ENCODE peak calls at places on chromosome 15, in four cellular contexts. One of them, this sample, is unnamed.

GRCh38 chr15:90337256-90337655 is 14.8 kb upstream of the ZNF774 start:
- DNase-seq in T-helper 2 cell: no peak
- DNase-seq in anterior cingulate cortex: no peak
- DNase-seq in NCI-H1092: no peak
- DNase-seq in this sample: no peak

GRCh38 chr15:98804057-98804380 is 155.7 kb downstream of the IGF1R start:
- DNase-seq in NCI-H1092: no peak
- DNase-seq in T-helper 2 cell: no peak
- DNase-seq in anterior cingulate cortex: no peak
- DNase-seq in this sample: no peak

GRCh38 chr15:25710184-25710583 is 152.9 kb downstream of the ATP10A start:
- DNase-seq in anterior cingulate cortex: no peak
- DNase-seq in T-helper 2 cell: no peak
- DNase-seq in NCI-H1092: no peak
- DNase-seq in this sample: peak; percentile 66

GRCh38 chr15:94324835-94325767 is 93.7 kb downstream of the MCTP2 start:
- DNase-seq in anterior cingulate cortex: no peak
- DNase-seq in T-helper 2 cell: no peak
- DNase-seq in NCI-H1092: no peak
- DNase-seq in this sample: no peak

GRCh38 chr15:42097018-42097417 is 2.7 kb upstream of the PLA2G4D start:
- DNase-seq in NCI-H1092: no peak
- DNase-seq in T-helper 2 cell: no peak
- DNase-seq in anterior cingulate cortex: no peak
- DNase-seq in this sample: no peak

GRCh38 chr15:85690546-85691226 is 104.0 kb downstream of the KLHL25 start:
- DNase-seq in anterior cingulate cortex: no peak
- DNase-seq in NCI-H1092: no peak
- DNase-seq in T-helper 2 cell: no peak
- DNase-seq in this sample: no peak

GRCh38 chr15:88610756-88611231 is 10.3 kb upstream of the AEN start:
- DNase-seq in anterior cingulate cortex: peak; percentile 12
- DNase-seq in NCI-H1092: no peak
- DNase-seq in T-helper 2 cell: no peak
- DNase-seq in this sample: no peak

GRCh38 chr15:45377630-45378148 is 655 bp downstream of the GATM start:
- DNase-seq in anterior cingulate cortex: no peak
- DNase-seq in T-helper 2 cell: no peak
- DNase-seq in NCI-H1092: no peak
- DNase-seq in this sample: peak; percentile 9

GRCh38 chr15:42494998-42495360 is 455 bp upstream of the SNAP23 start:
- DNase-seq in anterior cingulate cortex: peak; percentile 52
- DNase-seq in T-helper 2 cell: no peak
- DNase-seq in NCI-H1092: no peak
- DNase-seq in this sample: peak; percentile 68

GRCh38 chr15:42091753-42092665 is 2.4 kb downstream of the PLA2G4D start:
- DNase-seq in NCI-H1092: no peak
- DNase-seq in T-helper 2 cell: no peak
- DNase-seq in anterior cingulate cortex: no peak
- DNase-seq in this sample: no peak

GRCh38 chr15:35783203-35783602 is 237.2 kb upstream of the DPH6 start:
- DNase-seq in T-helper 2 cell: no peak
- DNase-seq in anterior cingulate cortex: no peak
- DNase-seq in NCI-H1092: no peak
- DNase-seq in this sample: no peak

GRCh38 chr15:82901114-82901805 is 51.3 kb downstream of the HOMER2 start:
- DNase-seq in T-helper 2 cell: no peak
- DNase-seq in anterior cingulate cortex: no peak
- DNase-seq in NCI-H1092: no peak
- DNase-seq in this sample: no peak

GRCh38 chr15:77815015-77815414 is 182.3 kb upstream of the LINGO1 start:
- DNase-seq in anterior cingulate cortex: no peak
- DNase-seq in NCI-H1092: no peak
- DNase-seq in T-helper 2 cell: no peak
- DNase-seq in this sample: no peak

GRCh38 chr15:64809649-64810498 is 15.6 kb downstream of the PIF1 start:
- DNase-seq in anterior cingulate cortex: peak; percentile 4
- DNase-seq in T-helper 2 cell: peak; percentile 36
- DNase-seq in NCI-H1092: peak; percentile 14
- DNase-seq in this sample: peak; percentile 92

GRCh38 chr15:22952826-22953579 is 27.2 kb downstream of the CYFIP1 start:
- DNase-seq in T-helper 2 cell: no peak
- DNase-seq in anterior cingulate cortex: no peak
- DNase-seq in NCI-H1092: no peak
- DNase-seq in this sample: peak; percentile 38

This sample was measured in GM03348.